ENCODE peak calls at places on chromosome 5, in ten cellular contexts. One of them, this sample, is unnamed.

GRCh38 chr5:141877478-141878185 is 578 bp downstream of the PCDH1 start:
- DNase-seq in activated effector memory CD4-positive, alpha-beta T cell treated with Interleukin-2 at 50 U/mL for 16 hours: no peak
- DNase-seq in ovary: no peak
- DNase-seq in progenitor cell of endocrine pancreas: no peak
- DNase-seq in naive thymus-derived CD4-positive, alpha-beta T cell: no peak
- DNase-seq in G401: peak
- DNase-seq in natural killer cell: peak
- DNase-seq in NK-92 treated with Interleukin-12 subunit alpha and Interleukin-12 subunit beta, amount 100 ng/mL, for 24 hours: no peak
- DNase-seq in astrocyte: no peak
- DNase-seq in NCI-H1105 treated with DMSO at 0.1 percent for 48 hours: peak
- DNase-seq in this sample: no peak

GRCh38 chr5:170863646-170864045 is 1.8 kb downstream of the RANBP17 start:
- DNase-seq in progenitor cell of endocrine pancreas: no peak
- DNase-seq in ovary: no peak
- DNase-seq in NK-92 treated with Interleukin-12 subunit alpha and Interleukin-12 subunit beta, amount 100 ng/mL, for 24 hours: no peak
- DNase-seq in natural killer cell: no peak
- DNase-seq in astrocyte: peak
- DNase-seq in naive thymus-derived CD4-positive, alpha-beta T cell: no peak
- DNase-seq in activated effector memory CD4-positive, alpha-beta T cell treated with Interleukin-2 at 50 U/mL for 16 hours: no peak
- DNase-seq in G401: no peak
- DNase-seq in NCI-H1105 treated with DMSO at 0.1 percent for 48 hours: no peak
- DNase-seq in this sample: no peak

GRCh38 chr5:34538026-34538672 is 118.0 kb upstream of the RAI14 start:
- DNase-seq in activated effector memory CD4-positive, alpha-beta T cell treated with Interleukin-2 at 50 U/mL for 16 hours: no peak
- DNase-seq in NK-92 treated with Interleukin-12 subunit alpha and Interleukin-12 subunit beta, amount 100 ng/mL, for 24 hours: peak
- DNase-seq in progenitor cell of endocrine pancreas: no peak
- DNase-seq in ovary: no peak
- DNase-seq in astrocyte: no peak
- DNase-seq in natural killer cell: peak
- DNase-seq in naive thymus-derived CD4-positive, alpha-beta T cell: no peak
- DNase-seq in NCI-H1105 treated with DMSO at 0.1 percent for 48 hours: no peak
- DNase-seq in G401: no peak
- DNase-seq in this sample: no peak

GRCh38 chr5:77679791-77680190 is 41.3 kb upstream of the OTP start:
- DNase-seq in progenitor cell of endocrine pancreas: no peak
- DNase-seq in NK-92 treated with Interleukin-12 subunit alpha and Interleukin-12 subunit beta, amount 100 ng/mL, for 24 hours: no peak
- DNase-seq in G401: no peak
- DNase-seq in NCI-H1105 treated with DMSO at 0.1 percent for 48 hours: no peak
- DNase-seq in astrocyte: no peak
- DNase-seq in natural killer cell: no peak
- DNase-seq in activated effector memory CD4-positive, alpha-beta T cell treated with Interleukin-2 at 50 U/mL for 16 hours: no peak
- DNase-seq in naive thymus-derived CD4-positive, alpha-beta T cell: no peak
- DNase-seq in ovary: no peak
- DNase-seq in this sample: peak

GRCh38 chr5:456351-457194 is 13.6 kb downstream of the EXOC3 start:
- DNase-seq in ovary: no peak
- DNase-seq in naive thymus-derived CD4-positive, alpha-beta T cell: no peak
- DNase-seq in NK-92 treated with Interleukin-12 subunit alpha and Interleukin-12 subunit beta, amount 100 ng/mL, for 24 hours: no peak
- DNase-seq in natural killer cell: peak
- DNase-seq in progenitor cell of endocrine pancreas: no peak
- DNase-seq in astrocyte: peak
- DNase-seq in NCI-H1105 treated with DMSO at 0.1 percent for 48 hours: no peak
- DNase-seq in G401: no peak
- DNase-seq in activated effector memory CD4-positive, alpha-beta T cell treated with Interleukin-2 at 50 U/mL for 16 hours: no peak
- DNase-seq in this sample: no peak

GRCh38 chr5:106862450-106863193 is 808.1 kb downstream of the EFNA5 start:
- DNase-seq in naive thymus-derived CD4-positive, alpha-beta T cell: no peak
- DNase-seq in natural killer cell: no peak
- DNase-seq in progenitor cell of endocrine pancreas: no peak
- DNase-seq in astrocyte: peak
- DNase-seq in G401: no peak
- DNase-seq in ovary: no peak
- DNase-seq in NK-92 treated with Interleukin-12 subunit alpha and Interleukin-12 subunit beta, amount 100 ng/mL, for 24 hours: no peak
- DNase-seq in activated effector memory CD4-positive, alpha-beta T cell treated with Interleukin-2 at 50 U/mL for 16 hours: no peak
- DNase-seq in NCI-H1105 treated with DMSO at 0.1 percent for 48 hours: peak
- DNase-seq in this sample: no peak

GRCh38 chr5:52727001-52727400 is 60.7 kb upstream of the ITGA1 start:
- DNase-seq in natural killer cell: no peak
- DNase-seq in activated effector memory CD4-positive, alpha-beta T cell treated with Interleukin-2 at 50 U/mL for 16 hours: no peak
- DNase-seq in G401: no peak
- DNase-seq in progenitor cell of endocrine pancreas: no peak
- DNase-seq in astrocyte: no peak
- DNase-seq in ovary: no peak
- DNase-seq in naive thymus-derived CD4-positive, alpha-beta T cell: no peak
- DNase-seq in NCI-H1105 treated with DMSO at 0.1 percent for 48 hours: no peak
- DNase-seq in NK-92 treated with Interleukin-12 subunit alpha and Interleukin-12 subunit beta, amount 100 ng/mL, for 24 hours: no peak
- DNase-seq in this sample: no peak

GRCh38 chr5:76175051-76175666 is 92.0 kb downstream of the SV2C start:
- DNase-seq in natural killer cell: peak
- DNase-seq in NCI-H1105 treated with DMSO at 0.1 percent for 48 hours: peak
- DNase-seq in NK-92 treated with Interleukin-12 subunit alpha and Interleukin-12 subunit beta, amount 100 ng/mL, for 24 hours: peak
- DNase-seq in progenitor cell of endocrine pancreas: peak
- DNase-seq in astrocyte: peak
- DNase-seq in naive thymus-derived CD4-positive, alpha-beta T cell: peak
- DNase-seq in ovary: no peak
- DNase-seq in activated effector memory CD4-positive, alpha-beta T cell treated with Interleukin-2 at 50 U/mL for 16 hours: peak
- DNase-seq in G401: peak
- DNase-seq in this sample: peak

This sample was measured in NCI-H460.